ENCODE peak calls at places on chromosome 15, in ten cellular contexts. B is GM06990, X is cardiac muscle cell, G is IMR-90, J is esophagus squamous epithelium, M is adrenal gland, Z is lower lobe of right lung, Q is body of pancreas, K is colonic mucosa, V is uterus. N is an unnamed sample.

GRCh38 chr15:60548101-60548500 is 69.2 kb upstream of the ICE2 start:
- DNase-seq in X (no peak), Q (no peak), Z (no peak), K (no peak), V (no peak), B (peak; percentile 67), G (no peak), J (no peak), M (no peak), N (no peak)

GRCh38 chr15:66841953-66842681 is 140.1 kb downstream of the SMAD6 start:
- DNase-seq in J (peak; percentile 25), X (peak; percentile 82), K (peak; percentile 81), M (peak; percentile 92), Z (peak; percentile 91), G (peak; percentile 89), V (peak; percentile 90), B (no peak), Q (peak; percentile 85), N (peak; percentile 78)

GRCh38 chr15:98776607-98777281 is 128.4 kb downstream of the IGF1R start:
- DNase-seq in B (peak; percentile 70), K (no peak), J (no peak), X (peak; percentile 35), Q (peak; percentile 58), G (peak; percentile 50), Z (peak; percentile 66), V (peak; percentile 44), M (peak; percentile 72), N (no peak)

GRCh38 chr15:76177491-76178040 is 117.8 kb downstream of the TMEM266 start:
- DNase-seq in M (peak; percentile 87), Z (no peak), G (peak; percentile 17), V (no peak), B (no peak), J (no peak), X (no peak), K (no peak), Q (no peak), N (peak; percentile 80)

GRCh38 chr15:77980094-77980493 is 97.4 kb downstream of the TBC1D2B start:
- DNase-seq in J (no peak), B (no peak), G (no peak), Q (no peak), V (no peak), M (no peak), Z (no peak), K (no peak), X (no peak), N (no peak)

GRCh38 chr15:33226559-33227181 is 32.2 kb upstream of the FMN1 start:
- DNase-seq in J (no peak), G (no peak), K (peak; percentile 45), M (peak; percentile 69), Z (no peak), V (no peak), X (peak; percentile 82), B (peak; percentile 9), Q (peak; percentile 40), N (peak; percentile 75)

GRCh38 chr15:57496946-57497944 is 94.5 kb upstream of the MYZAP start:
- DNase-seq in G (no peak), K (peak; percentile 66), J (no peak), B (no peak), Q (peak; percentile 56), M (no peak), V (no peak), X (peak; percentile 81), Z (peak; percentile 49), N (no peak)

GRCh38 chr15:66293419-66294156 is at the start of gene DIS3L:
- DNase-seq in J (no peak), X (peak; percentile 77), V (peak; percentile 51), M (peak; percentile 60), B (peak; percentile 86), G (peak; percentile 20), Z (peak; percentile 76), K (peak; percentile 63), Q (peak; percentile 59), N (no peak)

GRCh38 chr15:76988874-76989780 is 5.8 kb upstream of the PSTPIP1 start:
- DNase-seq in J (no peak), X (no peak), K (no peak), M (no peak), V (no peak), Z (no peak), B (no peak), Q (no peak), G (no peak), N (no peak)

GRCh38 chr15:25900901-25901300 is 37.8 kb upstream of the ATP10A start:
- DNase-seq in G (peak; percentile 37), Q (no peak), Z (no peak), M (peak; percentile 60), B (no peak), V (no peak), X (no peak), K (no peak), J (no peak), N (peak; percentile 94)

GRCh38 chr15:42890161-42890913 is 30.2 kb downstream of the TTBK2 start:
- DNase-seq in K (no peak), J (no peak), G (peak; percentile 88), B (no peak), Q (no peak), Z (no peak), X (no peak), M (peak; percentile 20), V (no peak), N (peak; percentile 98)

GRCh38 chr15:65028338-65028737 is 1.1 kb downstream of the MTFMT start:
- DNase-seq in Q (no peak), K (peak; percentile 57), V (no peak), G (no peak), J (no peak), Z (no peak), B (peak; percentile 11), M (no peak), X (no peak), N (no peak)

GRCh38 chr15:61025746-61026256 is 203.3 kb downstream of the RORA start:
- DNase-seq in J (no peak), M (no peak), B (no peak), G (no peak), K (no peak), V (no peak), Q (no peak), Z (no peak), X (no peak), N (no peak)

GRCh38 chr15:63198752-63199250 is 9.4 kb downstream of the RAB8B start:
- DNase-seq in M (no peak), Q (no peak), Z (no peak), G (peak; percentile 69), B (no peak), V (no peak), X (no peak), J (no peak), K (no peak), N (no peak)

GRCh38 chr15:63136742-63137141 is 15.1 kb downstream of the LACTB start:
- DNase-seq in X (no peak), K (no peak), Q (no peak), G (peak; percentile 33), M (no peak), Z (no peak), V (no peak), B (no peak), J (no peak), N (peak; percentile 39)

GRCh38 chr15:101773496-101774100 is 29.7 kb upstream of the OR4F6 start:
- DNase-seq in X (peak; percentile 4), V (no peak), B (no peak), Z (no peak), M (no peak), Q (no peak), G (no peak), J (no peak), K (no peak), N (peak; percentile 16)

GRCh38 chr15:60379466-60380274 is 18.1 kb downstream of the ANXA2 start:
- DNase-seq in X (peak; percentile 30), J (no peak), K (peak; percentile 44), Z (no peak), G (peak; percentile 98), M (no peak), B (no peak), V (no peak), Q (no peak), N (peak; percentile 73)

GRCh38 chr15:61888074-61888780 is 172.0 kb downstream of the VPS13C start:
- DNase-seq in J (no peak), B (no peak), V (no peak), X (no peak), Q (no peak), Z (no peak), M (no peak), G (peak; percentile 24), K (no peak), N (no peak)

GRCh38 chr15:46703352-46703861 is 1013.9 kb upstream of the SEMA6D start:
- DNase-seq in B (peak; percentile 4), V (no peak), Z (no peak), Q (no peak), K (no peak), M (no peak), G (no peak), X (no peak), J (no peak), N (no peak)

DNA sequence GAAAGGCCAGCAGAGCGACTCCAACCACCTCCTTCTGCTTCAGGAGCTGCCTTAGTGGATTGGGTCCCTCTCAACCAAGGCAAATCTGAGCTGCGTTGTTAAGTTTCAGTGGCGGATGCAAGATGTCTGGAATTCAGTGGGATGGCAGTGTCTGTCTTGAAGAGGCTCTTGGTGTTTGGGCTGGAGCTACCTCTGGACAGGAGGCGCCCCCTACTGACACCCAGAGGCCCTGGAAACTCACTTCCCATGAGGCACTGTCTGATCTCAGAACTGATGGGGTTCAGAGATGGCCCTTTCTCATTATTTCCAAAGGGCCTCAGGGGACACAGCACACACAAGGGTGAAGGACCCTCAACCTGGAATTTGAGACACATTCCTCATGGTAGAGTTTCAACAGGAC is 6.0 kb upstream of the SLC28A1 start:
- DNase-seq in K (peak; percentile 65), Q (peak; percentile 78), B (no peak), M (peak; percentile 79), G (peak; percentile 44), J (no peak), X (peak; percentile 66), V (peak; percentile 68), Z (peak; percentile 78), N (peak; percentile 56)
- TF ChIP-seq CTCF in K (peak; percentile 52), Q (peak; percentile 74), B (peak; percentile 81), M (peak; percentile 68), G (peak; percentile 63), J (peak; percentile 65), X (peak; percentile 81), V (peak; percentile 39), Z (peak; percentile 74), N (peak; percentile 87)

GRCh38 chr15:73919706-73920105 is 6.6 kb upstream of the LOXL1 start:
- DNase-seq in B (no peak), G (no peak), J (no peak), V (no peak), M (no peak), X (no peak), Q (no peak), Z (peak; percentile 15), K (no peak), N (no peak)
- H3K4me3 ChIP-seq in B (no peak overlapping the region), G (no peak overlapping the region), J (no peak overlapping the region), V (no peak overlapping the region), M (no peak overlapping the region), X (no peak overlapping the region), Q (no peak overlapping the region), Z (no peak overlapping the region), K (no peak overlapping the region), N (no peak overlapping the region)

GRCh38 chr15:28132524-28133275 is 33.6 kb upstream of the OCA2 start:
- DNase-seq in X (no peak), Q (no peak), M (peak; percentile 70), K (no peak), Z (no peak), B (no peak), J (no peak), V (no peak), G (peak; percentile 68), N (no peak)
- H3K36me3 ChIP-seq in X (peaks cover 22% of the 10 kb centered on the region), Q (peaks cover 4% of the 10 kb centered on the region), M (no peaks in the 10 kb centered on the region), K (peaks cover 6% of the 10 kb centered on the region), Z (peaks cover 71% of the 10 kb centered on the region), B (peaks cover 8% of the 10 kb centered on the region), J (peaks cover 16% of the 10 kb centered on the region), V (no peaks in the 10 kb centered on the region), G (peaks cover 32% of the 10 kb centered on the region), N (peaks cover 8% of the 10 kb centered on the region)

GRCh38 chr15:27017168-27017809 is 46.3 kb downstream of the GABRG3 start:
- DNase-seq in M (peak; percentile 60), J (no peak), B (no peak), V (no peak), Z (no peak), X (peak; percentile 74), K (no peak), G (peak; percentile 58), Q (peak; percentile 47), N (peak; percentile 29)
- TF ChIP-seq CTCF in M (peak; percentile 80), J (peak; percentile 56), B (peak; percentile 55), V (peak; percentile 79), Z (peak; percentile 71), X (peak; percentile 86), K (no peak), G (peak; percentile 78), Q (peak; percentile 42), N (peak; percentile 45)

N was measured in bronchial epithelial cell.